ENCODE peak calls at places on chromosomes 13 and 19, in ten cellular contexts. One of them, this sample, is unnamed.

GRCh38 chr13:51231456-51231855 is 9.3 kb downstream of the FAM124A start:
- ATAC-seq in HCT116: no peak
- ATAC-seq in A549: no peak
- ATAC-seq in right lobe of liver: no peak
- ATAC-seq in HepG2: no peak
- ATAC-seq in body of pancreas: no peak
- ATAC-seq in K562: no peak
- ATAC-seq in heart left ventricle: no peak
- ATAC-seq in GM12878: no peak
- ATAC-seq in IMR-90: no peak
- ATAC-seq in this sample: no peak

GRCh38 chr19:39471756-39472536 is 8.7 kb upstream of the TIMM50 start:
- ATAC-seq in HCT116: no peak
- ATAC-seq in A549: no peak
- ATAC-seq in right lobe of liver: no peak
- ATAC-seq in HepG2: no peak
- ATAC-seq in body of pancreas: no peak
- ATAC-seq in K562: no peak
- ATAC-seq in heart left ventricle: no peak
- ATAC-seq in GM12878: no peak
- ATAC-seq in IMR-90: no peak
- ATAC-seq in this sample: no peak

GRCh38 chr13:44128522-44128921 is 245.1 kb upstream of the SERP2 start:
- ATAC-seq in HCT116: peak; percentile 30
- ATAC-seq in A549: no peak
- ATAC-seq in right lobe of liver: no peak
- ATAC-seq in HepG2: no peak
- ATAC-seq in body of pancreas: no peak
- ATAC-seq in K562: no peak
- ATAC-seq in heart left ventricle: peak; percentile 91
- ATAC-seq in GM12878: no peak
- ATAC-seq in IMR-90: peak; percentile 57
- ATAC-seq in this sample: peak; percentile 85

GRCh38 chr13:76223565-76223964 is 587.4 kb downstream of the LMO7 start:
- ATAC-seq in HCT116: no peak
- ATAC-seq in A549: no peak
- ATAC-seq in right lobe of liver: no peak
- ATAC-seq in HepG2: peak; percentile 73
- ATAC-seq in body of pancreas: no peak
- ATAC-seq in K562: no peak
- ATAC-seq in heart left ventricle: no peak
- ATAC-seq in GM12878: no peak
- ATAC-seq in IMR-90: no peak
- ATAC-seq in this sample: no peak

GRCh38 chr19:10604460-10604980 is 17.4 kb upstream of the AP1M2 start:
- ATAC-seq in HCT116: no peak
- ATAC-seq in A549: no peak
- ATAC-seq in right lobe of liver: no peak
- ATAC-seq in HepG2: peak; percentile 41
- ATAC-seq in body of pancreas: no peak
- ATAC-seq in K562: peak; percentile 8
- ATAC-seq in heart left ventricle: peak; percentile 6
- ATAC-seq in GM12878: peak; percentile 63
- ATAC-seq in IMR-90: no peak
- ATAC-seq in this sample: no peak

GRCh38 chr13:99619207-99619606 is 117.9 kb downstream of the TM9SF2 start:
- ATAC-seq in HCT116: no peak
- ATAC-seq in A549: no peak
- ATAC-seq in right lobe of liver: no peak
- ATAC-seq in HepG2: no peak
- ATAC-seq in body of pancreas: no peak
- ATAC-seq in K562: no peak
- ATAC-seq in heart left ventricle: no peak
- ATAC-seq in GM12878: no peak
- ATAC-seq in IMR-90: no peak
- ATAC-seq in this sample: no peak

GRCh38 chr13:32940601-32941000 is 75.6 kb upstream of the KL start:
- ATAC-seq in HCT116: no peak
- ATAC-seq in A549: no peak
- ATAC-seq in right lobe of liver: no peak
- ATAC-seq in HepG2: peak; percentile 84
- ATAC-seq in body of pancreas: no peak
- ATAC-seq in K562: no peak
- ATAC-seq in heart left ventricle: peak; percentile 84
- ATAC-seq in GM12878: no peak
- ATAC-seq in IMR-90: peak; percentile 92
- ATAC-seq in this sample: no peak

GRCh38 chr13:102122147-102122546 is 279.7 kb downstream of the FGF14 start:
- ATAC-seq in HCT116: no peak
- ATAC-seq in A549: no peak
- ATAC-seq in right lobe of liver: no peak
- ATAC-seq in HepG2: no peak
- ATAC-seq in body of pancreas: no peak
- ATAC-seq in K562: no peak
- ATAC-seq in heart left ventricle: no peak
- ATAC-seq in GM12878: no peak
- ATAC-seq in IMR-90: no peak
- ATAC-seq in this sample: no peak

GRCh38 chr13:44801990-44802389 is 187.3 kb downstream of the NUFIP1 start:
- ATAC-seq in HCT116: no peak
- ATAC-seq in A549: no peak
- ATAC-seq in right lobe of liver: peak; percentile 57
- ATAC-seq in HepG2: no peak
- ATAC-seq in body of pancreas: no peak
- ATAC-seq in K562: no peak
- ATAC-seq in heart left ventricle: peak; percentile 28
- ATAC-seq in GM12878: no peak
- ATAC-seq in IMR-90: peak; percentile 94
- ATAC-seq in this sample: no peak

GRCh38 chr19:54420383-54421168 is 5.3 kb downstream of the TTYH1 start:
- ATAC-seq in HCT116: peak; percentile 41
- ATAC-seq in A549: no peak
- ATAC-seq in right lobe of liver: no peak
- ATAC-seq in HepG2: peak; percentile 83
- ATAC-seq in body of pancreas: peak; percentile 84
- ATAC-seq in K562: no peak
- ATAC-seq in heart left ventricle: peak; percentile 67
- ATAC-seq in GM12878: no peak
- ATAC-seq in IMR-90: peak; percentile 15
- ATAC-seq in this sample: peak; percentile 46

GRCh38 chr19:12513531-12514061 is 29.0 kb upstream of the ZNF709 start:
- ATAC-seq in HCT116: no peak
- ATAC-seq in A549: no peak
- ATAC-seq in right lobe of liver: no peak
- ATAC-seq in HepG2: no peak
- ATAC-seq in body of pancreas: peak; percentile 33
- ATAC-seq in K562: no peak
- ATAC-seq in heart left ventricle: peak; percentile 82
- ATAC-seq in GM12878: no peak
- ATAC-seq in IMR-90: no peak
- ATAC-seq in this sample: peak; percentile 68

DNA sequence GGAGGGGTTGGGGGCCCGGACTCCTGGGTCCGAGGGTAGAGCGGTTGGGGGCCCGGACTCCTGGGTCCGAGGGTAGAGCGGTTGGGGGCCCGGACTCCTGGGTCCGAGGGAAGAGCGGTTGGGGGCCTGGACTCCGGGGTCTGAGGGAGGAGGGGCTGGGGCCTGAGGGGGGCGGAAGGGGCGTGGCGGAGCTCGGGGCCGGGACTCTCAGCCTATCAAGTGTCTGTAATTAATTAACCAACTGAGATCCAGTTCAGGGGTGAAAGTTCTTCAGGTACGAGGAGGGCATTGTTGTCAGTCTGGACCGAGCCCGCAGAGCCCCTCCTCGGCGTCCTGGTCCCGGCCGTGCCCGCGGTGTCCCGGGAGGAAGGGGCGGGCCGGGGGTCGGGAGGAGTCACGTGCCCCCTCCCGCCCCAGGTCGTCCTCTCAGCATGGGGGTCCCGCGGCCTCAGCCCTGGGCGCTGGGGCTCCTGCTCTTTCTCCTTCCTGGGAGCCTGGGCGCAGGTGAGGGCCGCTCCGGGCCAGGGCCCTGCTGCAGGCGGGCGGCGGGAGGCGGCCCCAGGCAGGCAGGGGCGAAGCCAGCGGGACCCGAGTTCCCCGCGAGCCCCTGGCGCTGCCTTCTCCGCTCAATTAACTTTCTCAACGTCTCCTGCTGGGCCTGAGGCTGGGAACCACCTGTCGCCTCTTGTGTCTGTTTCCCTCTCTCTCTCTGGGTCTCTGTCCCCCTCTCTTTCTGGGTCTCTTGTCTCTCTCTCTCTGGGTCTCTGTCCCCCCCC is 697 bp downstream of the FCGRT start:
- ATAC-seq in HCT116: peak; percentile 18
- ATAC-seq in A549: peak; percentile 71
- ATAC-seq in right lobe of liver: peak; percentile 84
- ATAC-seq in HepG2: peak; percentile 87
- ATAC-seq in body of pancreas: peak; percentile 77
- ATAC-seq in K562: peak; percentile 62
- ATAC-seq in heart left ventricle: peak; percentile 79
- ATAC-seq in GM12878: peak; percentile 76
- ATAC-seq in IMR-90: peak; percentile 84
- ATAC-seq in this sample: peak; percentile 70
- TF ChIP-seq POLR2A in HCT116: no peak
- TF ChIP-seq POLR2A in A549: no peak
- TF ChIP-seq POLR2A in right lobe of liver: peak; percentile 65
- TF ChIP-seq POLR2A in HepG2: peak; percentile 91
- TF ChIP-seq POLR2A in body of pancreas: no peak
- TF ChIP-seq POLR2A in K562: no peak
- TF ChIP-seq POLR2A in heart left ventricle: no peak
- TF ChIP-seq POLR2A in GM12878: no peak
- TF ChIP-seq POLR2A in IMR-90: no peak
- TF ChIP-seq POLR2A in this sample: no peak

GRCh38 chr13:110923086-110923485 is 8.2 kb upstream of the ANKRD10 start:
- ATAC-seq in HCT116: no peak
- ATAC-seq in A549: no peak
- ATAC-seq in right lobe of liver: no peak
- ATAC-seq in HepG2: no peak
- ATAC-seq in body of pancreas: no peak
- ATAC-seq in K562: no peak
- ATAC-seq in heart left ventricle: no peak
- ATAC-seq in GM12878: no peak
- ATAC-seq in IMR-90: no peak
- ATAC-seq in this sample: no peak
- TF ChIP-seq CTCF in HCT116: no peak
- TF ChIP-seq CTCF in A549: no peak
- TF ChIP-seq CTCF in right lobe of liver: no peak
- TF ChIP-seq CTCF in HepG2: no peak
- TF ChIP-seq CTCF in body of pancreas: no peak
- TF ChIP-seq CTCF in K562: no peak
- TF ChIP-seq CTCF in heart left ventricle: no peak
- TF ChIP-seq CTCF in GM12878: no peak
- TF ChIP-seq CTCF in IMR-90: no peak
- TF ChIP-seq CTCF in this sample: no peak

GRCh38 chr13:48975926-48976676 is 389 bp downstream of the FNDC3A start:
- ATAC-seq in HCT116: peak; percentile 87
- ATAC-seq in A549: peak; percentile 89
- ATAC-seq in right lobe of liver: peak; percentile 86
- ATAC-seq in HepG2: peak; percentile 91
- ATAC-seq in body of pancreas: peak; percentile 84
- ATAC-seq in K562: peak; percentile 89
- ATAC-seq in heart left ventricle: peak; percentile 93
- ATAC-seq in GM12878: peak; percentile 82
- ATAC-seq in IMR-90: peak; percentile 85
- ATAC-seq in this sample: peak; percentile 92
- TF ChIP-seq POLR2A in HCT116: no peak
- TF ChIP-seq POLR2A in A549: peak; percentile 44
- TF ChIP-seq POLR2A in right lobe of liver: peak; percentile 78
- TF ChIP-seq POLR2A in HepG2: peak; percentile 75
- TF ChIP-seq POLR2A in body of pancreas: peak; percentile 50
- TF ChIP-seq POLR2A in K562: peak; percentile 85
- TF ChIP-seq POLR2A in heart left ventricle: peak; percentile 39
- TF ChIP-seq POLR2A in GM12878: peak; percentile 91
- TF ChIP-seq POLR2A in IMR-90: peak; percentile 65
- TF ChIP-seq POLR2A in this sample: peak; percentile 51

GRCh38 chr13:26629260-26629659 is 71.8 kb downstream of the WASF3 start:
- ATAC-seq in HCT116: peak; percentile 85
- ATAC-seq in A549: peak; percentile 47
- ATAC-seq in right lobe of liver: peak; percentile 69
- ATAC-seq in HepG2: peak; percentile 92
- ATAC-seq in body of pancreas: no peak
- ATAC-seq in K562: peak; percentile 76
- ATAC-seq in heart left ventricle: peak; percentile 34
- ATAC-seq in GM12878: no peak
- ATAC-seq in IMR-90: no peak
- ATAC-seq in this sample: no peak
- TF ChIP-seq CTCF in HCT116: no peak
- TF ChIP-seq CTCF in A549: no peak
- TF ChIP-seq CTCF in right lobe of liver: no peak
- TF ChIP-seq CTCF in HepG2: peak; percentile 56
- TF ChIP-seq CTCF in body of pancreas: no peak
- TF ChIP-seq CTCF in K562: peak; percentile 33
- TF ChIP-seq CTCF in heart left ventricle: no peak
- TF ChIP-seq CTCF in GM12878: no peak
- TF ChIP-seq CTCF in IMR-90: no peak
- TF ChIP-seq CTCF in this sample: no peak

GRCh38 chr19:6766357-6767080 is 716 bp downstream of the SH2D3A start:
- ATAC-seq in HCT116: peak; percentile 5
- ATAC-seq in A549: peak; percentile 51
- ATAC-seq in right lobe of liver: no peak
- ATAC-seq in HepG2: peak; percentile 12
- ATAC-seq in body of pancreas: no peak
- ATAC-seq in K562: peak; percentile 13
- ATAC-seq in heart left ventricle: no peak
- ATAC-seq in GM12878: no peak
- ATAC-seq in IMR-90: no peak
- ATAC-seq in this sample: no peak

GRCh38 chr19:6767081-6767356 is 216 bp downstream of the SH2D3A start:
- ATAC-seq in HCT116: peak; percentile 44
- ATAC-seq in A549: peak; percentile 36
- ATAC-seq in right lobe of liver: peak; percentile 11
- ATAC-seq in HepG2: peak; percentile 24
- ATAC-seq in body of pancreas: peak; percentile 36
- ATAC-seq in K562: peak; percentile 54
- ATAC-seq in heart left ventricle: peak; percentile 38
- ATAC-seq in GM12878: peak; percentile 46
- ATAC-seq in IMR-90: no peak
- ATAC-seq in this sample: no peak

GRCh38 chr19:6768236-6768785 is 1.1 kb upstream of the SH2D3A start:
- ATAC-seq in HCT116: no peak
- ATAC-seq in A549: no peak
- ATAC-seq in right lobe of liver: no peak
- ATAC-seq in HepG2: no peak
- ATAC-seq in body of pancreas: no peak
- ATAC-seq in K562: no peak
- ATAC-seq in heart left ventricle: no peak
- ATAC-seq in GM12878: no peak
- ATAC-seq in IMR-90: no peak
- ATAC-seq in this sample: no peak

GRCh38 chr19:6769006-6769637 is 1.9 kb upstream of the SH2D3A start:
- ATAC-seq in HCT116: no peak
- ATAC-seq in A549: no peak
- ATAC-seq in right lobe of liver: no peak
- ATAC-seq in HepG2: peak; percentile 27
- ATAC-seq in body of pancreas: no peak
- ATAC-seq in K562: peak; percentile 16
- ATAC-seq in heart left ventricle: no peak
- ATAC-seq in GM12878: no peak
- ATAC-seq in IMR-90: peak; percentile 60
- ATAC-seq in this sample: no peak

GRCh38 chr19:6767357-6768235 is at the start of gene SH2D3A:
- ATAC-seq in HCT116: peak; percentile 81
- ATAC-seq in A549: peak; percentile 80
- ATAC-seq in right lobe of liver: peak; percentile 90
- ATAC-seq in HepG2: peak; percentile 66
- ATAC-seq in body of pancreas: peak; percentile 87
- ATAC-seq in K562: peak; percentile 95
- ATAC-seq in heart left ventricle: peak; percentile 77
- ATAC-seq in GM12878: peak; percentile 79
- ATAC-seq in IMR-90: peak; percentile 65
- ATAC-seq in this sample: peak; percentile 39
- TF ChIP-seq POLR2A in HCT116: no peak
- TF ChIP-seq POLR2A in A549: no peak
- TF ChIP-seq POLR2A in right lobe of liver: peak; percentile 37
- TF ChIP-seq POLR2A in HepG2: no peak
- TF ChIP-seq POLR2A in body of pancreas: peak; percentile 84
- TF ChIP-seq POLR2A in K562: peak; percentile 87
- TF ChIP-seq POLR2A in heart left ventricle: no peak
- TF ChIP-seq POLR2A in GM12878: peak; percentile 70
- TF ChIP-seq POLR2A in IMR-90: no peak
- TF ChIP-seq POLR2A in this sample: no peak

This sample was measured in gastroesophageal sphincter.